ENCODE peak calls at places on chromosomes 4 and X, in ten cellular contexts. Z, I, C, S, B, G, T, W, D and J are unnamed samples.

GRCh38 chrX:97524997-97525396 is 641.3 kb downstream of the RPA4 start:
- DNase-seq in Z (no peak), I (no peak), C (peak), S (no peak), B (no peak), G (peak), T (no peak), W (no peak), D (no peak), J (no peak)

GRCh38 chr4:637536-637935 is 12.2 kb downstream of the PDE6B start:
- DNase-seq in Z (no peak), I (no peak), C (no peak), S (no peak), B (no peak), G (no peak), T (no peak), W (no peak), D (no peak), J (no peak)

GRCh38 chrX:150036641-150037040 is 98.3 kb upstream of the EOLA2 start:
- DNase-seq in Z (no peak), I (no peak), C (no peak), S (no peak), B (no peak), G (no peak), T (no peak), W (no peak), D (no peak), J (no peak)

GRCh38 chr4:127965803-127966175 is 583 bp downstream of the ABHD18 start:
- DNase-seq in Z (peak), I (peak), C (peak), S (peak), B (no peak), G (no peak), T (peak), W (peak), D (peak), J (peak)

GRCh38 chr4:80471701-80472100 is 136.2 kb downstream of the CFAP299 start:
- DNase-seq in Z (no peak), I (no peak), C (peak), S (no peak), B (no peak), G (no peak), T (no peak), W (no peak), D (no peak), J (peak)

GRCh38 chr4:53895137-53895536 is 169.3 kb downstream of the CHIC2 start:
- DNase-seq in Z (no peak), I (no peak), C (no peak), S (no peak), B (no peak), G (no peak), T (no peak), W (no peak), D (no peak), J (peak)

GRCh38 chr4:158805628-158806471 is 37.0 kb downstream of the FNIP2 start:
- DNase-seq in Z (no peak), I (no peak), C (peak), S (no peak), B (no peak), G (no peak), T (peak), W (no peak), D (no peak), J (peak)

GRCh38 chr4:140100771-140101170 is 53.2 kb downstream of the MAML3 start:
- DNase-seq in Z (no peak), I (no peak), C (no peak), S (no peak), B (no peak), G (no peak), T (no peak), W (no peak), D (no peak), J (no peak)

GRCh38 chr4:7865533-7865932 is 74.1 kb downstream of the AFAP1 start:
- DNase-seq in Z (no peak), I (no peak), C (no peak), S (no peak), B (no peak), G (no peak), T (no peak), W (no peak), D (no peak), J (no peak)

GRCh38 chr4:4677825-4678522 is 136.1 kb upstream of the STX18 start:
- DNase-seq in Z (no peak), I (peak), C (no peak), S (no peak), B (no peak), G (no peak), T (peak), W (no peak), D (no peak), J (no peak)

GRCh38 chr4:155629831-155630425 is 36.7 kb upstream of the GUCY1A1 start:
- DNase-seq in Z (no peak), I (no peak), C (no peak), S (no peak), B (no peak), G (no peak), T (no peak), W (no peak), D (no peak), J (no peak)